ENCODE peak calls at places on chromosomes 4 and X, in ten cellular contexts. One of them, this sample, is unnamed.

GRCh38 chr4:111011458-111011857 is 388.6 kb upstream of the PITX2 start:
- DNase-seq in endothelial cell: no peak
- DNase-seq in transverse colon: no peak
- DNase-seq in AG09309: no peak
- DNase-seq in GM13977: no peak
- DNase-seq in Calu3: no peak
- DNase-seq in posterior vena cava: no peak
- DNase-seq in stimulated activated CD8-positive, alpha-beta memory T cell treated with anti-CD3 and anti-CD28 coated beads, Interleukin-2, amount 100 ng/mL, for 48 hours: no peak
- DNase-seq in Karpas-422: no peak
- DNase-seq in HS-5: no peak
- DNase-seq in this sample: no peak

GRCh38 chr4:1727117-1728031 is 6.1 kb downstream of the TACC3 start:
- DNase-seq in endothelial cell: no peak
- DNase-seq in transverse colon: peak; percentile 54
- DNase-seq in AG09309: no peak
- DNase-seq in GM13977: no peak
- DNase-seq in Calu3: peak; percentile 87
- DNase-seq in posterior vena cava: peak; percentile 91
- DNase-seq in stimulated activated CD8-positive, alpha-beta memory T cell treated with anti-CD3 and anti-CD28 coated beads, Interleukin-2, amount 100 ng/mL, for 48 hours: no peak
- DNase-seq in Karpas-422: no peak
- DNase-seq in HS-5: peak; percentile 72
- DNase-seq in this sample: no peak

GRCh38 chrX:14354541-14354940 is 174.8 kb upstream of the GLRA2 start:
- DNase-seq in endothelial cell: no peak
- DNase-seq in transverse colon: no peak
- DNase-seq in AG09309: peak; percentile 41
- DNase-seq in GM13977: no peak
- DNase-seq in Calu3: no peak
- DNase-seq in posterior vena cava: no peak
- DNase-seq in stimulated activated CD8-positive, alpha-beta memory T cell treated with anti-CD3 and anti-CD28 coated beads, Interleukin-2, amount 100 ng/mL, for 48 hours: no peak
- DNase-seq in Karpas-422: no peak
- DNase-seq in HS-5: no peak
- DNase-seq in this sample: no peak

GRCh38 chr4:83558059-83558648 is 22.2 kb downstream of the GPAT3 start:
- DNase-seq in endothelial cell: no peak
- DNase-seq in transverse colon: no peak
- DNase-seq in AG09309: no peak
- DNase-seq in GM13977: no peak
- DNase-seq in Calu3: no peak
- DNase-seq in posterior vena cava: no peak
- DNase-seq in stimulated activated CD8-positive, alpha-beta memory T cell treated with anti-CD3 and anti-CD28 coated beads, Interleukin-2, amount 100 ng/mL, for 48 hours: no peak
- DNase-seq in Karpas-422: no peak
- DNase-seq in HS-5: no peak
- DNase-seq in this sample: no peak

GRCh38 chr4:48043504-48043903 is 26.9 kb downstream of the NIPAL1 start:
- DNase-seq in endothelial cell: no peak
- DNase-seq in transverse colon: no peak
- DNase-seq in AG09309: no peak
- DNase-seq in GM13977: no peak
- DNase-seq in Calu3: no peak
- DNase-seq in posterior vena cava: no peak
- DNase-seq in stimulated activated CD8-positive, alpha-beta memory T cell treated with anti-CD3 and anti-CD28 coated beads, Interleukin-2, amount 100 ng/mL, for 48 hours: no peak
- DNase-seq in Karpas-422: peak; percentile 31
- DNase-seq in HS-5: no peak
- DNase-seq in this sample: no peak

GRCh38 chr4:147833254-147833653 is 101.4 kb downstream of the ARHGAP10 start:
- DNase-seq in endothelial cell: no peak
- DNase-seq in transverse colon: no peak
- DNase-seq in AG09309: no peak
- DNase-seq in GM13977: no peak
- DNase-seq in Calu3: no peak
- DNase-seq in posterior vena cava: no peak
- DNase-seq in stimulated activated CD8-positive, alpha-beta memory T cell treated with anti-CD3 and anti-CD28 coated beads, Interleukin-2, amount 100 ng/mL, for 48 hours: no peak
- DNase-seq in Karpas-422: no peak
- DNase-seq in HS-5: no peak
- DNase-seq in this sample: no peak

GRCh38 chrX:16958356-16958755 is 11.9 kb downstream of the REPS2 start:
- DNase-seq in endothelial cell: no peak
- DNase-seq in transverse colon: no peak
- DNase-seq in AG09309: no peak
- DNase-seq in GM13977: no peak
- DNase-seq in Calu3: no peak
- DNase-seq in posterior vena cava: no peak
- DNase-seq in stimulated activated CD8-positive, alpha-beta memory T cell treated with anti-CD3 and anti-CD28 coated beads, Interleukin-2, amount 100 ng/mL, for 48 hours: no peak
- DNase-seq in Karpas-422: no peak
- DNase-seq in HS-5: no peak
- DNase-seq in this sample: no peak

GRCh38 chr4:20422398-20422797 is 170.7 kb downstream of the SLIT2 start:
- DNase-seq in endothelial cell: peak; percentile 69
- DNase-seq in transverse colon: peak; percentile 60
- DNase-seq in AG09309: no peak
- DNase-seq in GM13977: peak; percentile 22
- DNase-seq in Calu3: peak; percentile 65
- DNase-seq in posterior vena cava: no peak
- DNase-seq in stimulated activated CD8-positive, alpha-beta memory T cell treated with anti-CD3 and anti-CD28 coated beads, Interleukin-2, amount 100 ng/mL, for 48 hours: no peak
- DNase-seq in Karpas-422: peak; percentile 75
- DNase-seq in HS-5: no peak
- DNase-seq in this sample: peak; percentile 38

GRCh38 chr4:104394409-104394813 is 100.3 kb downstream of the CXXC4 start:
- DNase-seq in endothelial cell: no peak
- DNase-seq in transverse colon: no peak
- DNase-seq in AG09309: no peak
- DNase-seq in GM13977: no peak
- DNase-seq in Calu3: no peak
- DNase-seq in posterior vena cava: no peak
- DNase-seq in stimulated activated CD8-positive, alpha-beta memory T cell treated with anti-CD3 and anti-CD28 coated beads, Interleukin-2, amount 100 ng/mL, for 48 hours: no peak
- DNase-seq in Karpas-422: no peak
- DNase-seq in HS-5: no peak
- DNase-seq in this sample: peak; percentile 2

GRCh38 chr4:115711575-115711974 is 598.2 kb upstream of the NDST4 start:
- DNase-seq in endothelial cell: no peak
- DNase-seq in transverse colon: no peak
- DNase-seq in AG09309: no peak
- DNase-seq in GM13977: no peak
- DNase-seq in Calu3: no peak
- DNase-seq in posterior vena cava: no peak
- DNase-seq in stimulated activated CD8-positive, alpha-beta memory T cell treated with anti-CD3 and anti-CD28 coated beads, Interleukin-2, amount 100 ng/mL, for 48 hours: no peak
- DNase-seq in Karpas-422: no peak
- DNase-seq in HS-5: no peak
- DNase-seq in this sample: no peak

GRCh38 chr4:153079824-153080486 is 124.3 kb upstream of the TRIM2 start:
- DNase-seq in endothelial cell: no peak
- DNase-seq in transverse colon: no peak
- DNase-seq in AG09309: no peak
- DNase-seq in GM13977: no peak
- DNase-seq in Calu3: no peak
- DNase-seq in posterior vena cava: no peak
- DNase-seq in stimulated activated CD8-positive, alpha-beta memory T cell treated with anti-CD3 and anti-CD28 coated beads, Interleukin-2, amount 100 ng/mL, for 48 hours: no peak
- DNase-seq in Karpas-422: no peak
- DNase-seq in HS-5: no peak
- DNase-seq in this sample: no peak

GRCh38 chr4:124329134-124329533 is 383.4 kb downstream of the ANKRD50 start:
- DNase-seq in endothelial cell: no peak
- DNase-seq in transverse colon: no peak
- DNase-seq in AG09309: no peak
- DNase-seq in GM13977: no peak
- DNase-seq in Calu3: no peak
- DNase-seq in posterior vena cava: no peak
- DNase-seq in stimulated activated CD8-positive, alpha-beta memory T cell treated with anti-CD3 and anti-CD28 coated beads, Interleukin-2, amount 100 ng/mL, for 48 hours: no peak
- DNase-seq in Karpas-422: no peak
- DNase-seq in HS-5: no peak
- DNase-seq in this sample: no peak

GRCh38 chr4:107997001-107997788 is 7.5 kb downstream of the HADH start:
- DNase-seq in endothelial cell: no peak
- DNase-seq in transverse colon: no peak
- DNase-seq in AG09309: peak; percentile 63
- DNase-seq in GM13977: no peak
- DNase-seq in Calu3: no peak
- DNase-seq in posterior vena cava: no peak
- DNase-seq in stimulated activated CD8-positive, alpha-beta memory T cell treated with anti-CD3 and anti-CD28 coated beads, Interleukin-2, amount 100 ng/mL, for 48 hours: no peak
- DNase-seq in Karpas-422: peak; percentile 46
- DNase-seq in HS-5: no peak
- DNase-seq in this sample: no peak

GRCh38 chr4:94827481-94828110 is 69.8 kb downstream of the BMPR1B start:
- DNase-seq in endothelial cell: no peak
- DNase-seq in transverse colon: no peak
- DNase-seq in AG09309: peak; percentile 40
- DNase-seq in GM13977: no peak
- DNase-seq in Calu3: peak; percentile 4
- DNase-seq in posterior vena cava: no peak
- DNase-seq in stimulated activated CD8-positive, alpha-beta memory T cell treated with anti-CD3 and anti-CD28 coated beads, Interleukin-2, amount 100 ng/mL, for 48 hours: no peak
- DNase-seq in Karpas-422: no peak
- DNase-seq in HS-5: peak; percentile 76
- DNase-seq in this sample: no peak

GRCh38 chr4:74370912-74371311 is 6.0 kb downstream of the EREG start:
- DNase-seq in endothelial cell: peak; percentile 44
- DNase-seq in transverse colon: peak; percentile 42
- DNase-seq in AG09309: no peak
- DNase-seq in GM13977: peak; percentile 43
- DNase-seq in Calu3: no peak
- DNase-seq in posterior vena cava: no peak
- DNase-seq in stimulated activated CD8-positive, alpha-beta memory T cell treated with anti-CD3 and anti-CD28 coated beads, Interleukin-2, amount 100 ng/mL, for 48 hours: no peak
- DNase-seq in Karpas-422: peak; percentile 77
- DNase-seq in HS-5: peak; percentile 24
- DNase-seq in this sample: peak; percentile 51

GRCh38 chr4:84874619-84875018 is 91.9 kb downstream of the WDFY3 start:
- DNase-seq in endothelial cell: no peak
- DNase-seq in transverse colon: no peak
- DNase-seq in AG09309: no peak
- DNase-seq in GM13977: no peak
- DNase-seq in Calu3: no peak
- DNase-seq in posterior vena cava: no peak
- DNase-seq in stimulated activated CD8-positive, alpha-beta memory T cell treated with anti-CD3 and anti-CD28 coated beads, Interleukin-2, amount 100 ng/mL, for 48 hours: no peak
- DNase-seq in Karpas-422: no peak
- DNase-seq in HS-5: no peak
- DNase-seq in this sample: no peak

GRCh38 chrX:119236599-119237525 is 777 bp downstream of the PGRMC1 start:
- DNase-seq in endothelial cell: peak; percentile 15
- DNase-seq in transverse colon: peak; percentile 50
- DNase-seq in AG09309: no peak
- DNase-seq in GM13977: no peak
- DNase-seq in Calu3: peak; percentile 28
- DNase-seq in posterior vena cava: no peak
- DNase-seq in stimulated activated CD8-positive, alpha-beta memory T cell treated with anti-CD3 and anti-CD28 coated beads, Interleukin-2, amount 100 ng/mL, for 48 hours: peak; percentile 5
- DNase-seq in Karpas-422: peak; percentile 50
- DNase-seq in HS-5: no peak
- DNase-seq in this sample: peak; percentile 15

GRCh38 chr4:71389149-71389840 is 50.5 kb downstream of the SLC4A4 start:
- DNase-seq in endothelial cell: no peak
- DNase-seq in transverse colon: no peak
- DNase-seq in AG09309: no peak
- DNase-seq in GM13977: no peak
- DNase-seq in Calu3: no peak
- DNase-seq in posterior vena cava: no peak
- DNase-seq in stimulated activated CD8-positive, alpha-beta memory T cell treated with anti-CD3 and anti-CD28 coated beads, Interleukin-2, amount 100 ng/mL, for 48 hours: no peak
- DNase-seq in Karpas-422: no peak
- DNase-seq in HS-5: no peak
- DNase-seq in this sample: no peak